ENCODE peak calls at places on chromosomes 7 and 10, in four cellular contexts. E, R, X and P are unnamed samples. For H3K4me1, the result is how much of the 10 kb centered on the place peaks cover.

GRCh38 chr7:90445633-90446032 is 23.8 kb upstream of the PTTG1IP2 start:
- DNase-seq in E (no peak), R (no peak), X (no peak), P (no peak)

GRCh38 chr10:23438547-23439451 is at the start of gene OTUD1:
- DNase-seq in E (peak), R (peak), X (peak), P (peak)

GRCh38 chr7:23472046-23472445 is 1.8 kb upstream of the IGF2BP3 start:
- DNase-seq in E (no peak), R (no peak), X (no peak), P (no peak)

GRCh38 chr10:125137601-125138438 is 22.5 kb downstream of the CTBP2 start:
- DNase-seq in E (no peak), R (no peak), X (peak), P (no peak)

GRCh38 chr10:116783011-116783655 is 40.8 kb upstream of the HSPA12A start:
- DNase-seq in E (peak), R (no peak), X (no peak), P (no peak)

GRCh38 chr10:25522294-25522693 is 347.5 kb downstream of the GPR158 start:
- DNase-seq in E (peak), R (no peak), X (no peak), P (no peak)

GRCh38 chr7:70383947-70384475 is 747.9 kb upstream of the GALNT17 start:
- DNase-seq in E (no peak), R (no peak), X (no peak), P (no peak)

GRCh38 chr10:109892885-109893284 is 30.4 kb downstream of the XPNPEP1 start:
- DNase-seq in E (no peak), R (no peak), X (no peak), P (no peak)

GRCh38 chr7:108094933-108095710 is 35.0 kb downstream of the LAMB4 start:
- DNase-seq in E (peak), R (peak), X (peak), P (peak)

GRCh38 chr7:4189151-4189570 is 492.9 kb upstream of the FOXK1 start:
- DNase-seq in E (no peak), R (no peak), X (peak), P (peak)

GRCh38 chr7:40571796-40572195 is 437.0 kb downstream of the SUGCT start:
- DNase-seq in E (peak), R (no peak), X (no peak), P (no peak)

GRCh38 chr7:2792240-2792639 is 51.9 kb downstream of the GNA12 start:
- DNase-seq in E (no peak), R (no peak), X (no peak), P (no peak)

GRCh38 chr7:44194562-44195145 is 5.4 kb upstream of the GCK start:
- DNase-seq in E (no peak), R (no peak), X (no peak), P (no peak)

GRCh38 chr10:31804416-31804815 is 124.2 kb downstream of the ARHGAP12 start:
- DNase-seq in E (no peak), R (no peak), X (no peak), P (no peak)

GRCh38 chr10:4316166-4316810 is 509.7 kb upstream of the AKR1E2 start:
- DNase-seq in E (peak), R (no peak), X (no peak), P (no peak)

GRCh38 chr7:35576037-35576573 is 118.8 kb downstream of the HERPUD2 start:
- DNase-seq in E (no peak), R (no peak), X (no peak), P (no peak)

GRCh38 chr10:125828311-125828710 is 5.0 kb downstream of the BCCIP start:
- DNase-seq in E (no peak), R (no peak), X (no peak), P (no peak)

GRCh38 chr10:119233821-119234220 is 26.4 kb downstream of the GRK5 start:
- DNase-seq in E (peak), R (no peak), X (no peak), P (no peak)

GRCh38 chr10:15144788-15145187 is 23.7 kb downstream of the NMT2 start:
- DNase-seq in E (peak), R (no peak), X (no peak), P (no peak)

GRCh38 chr10:33509231-33509871 is 174.9 kb upstream of the NRP1 start:
- DNase-seq in E (peak), R (peak), X (peak), P (no peak)

GRCh38 chr10:110547139-110547761 is 20.2 kb upstream of the SMC3 start:
- DNase-seq in E (peak), R (peak), X (no peak), P (no peak)

GRCh38 chr7:149468208-149468607 is 7.3 kb upstream of the ZNF777 start:
- DNase-seq in E (peak), R (no peak), X (no peak), P (no peak)

GRCh38 chr10:102673235-102673634 is 29.0 kb downstream of the TRIM8 start:
- DNase-seq in E (no peak), R (no peak), X (no peak), P (peak)

GRCh38 chr10:116259638-116260037 is 13.4 kb downstream of the GFRA1 start:
- DNase-seq in E (no peak), R (no peak), X (no peak), P (no peak)

GRCh38 chr10:481636-482035 is 207.8 kb downstream of the DIP2C start:
- DNase-seq in E (no peak), R (no peak), X (no peak), P (no peak)

GRCh38 chr7:2212906-2213305 is 19.8 kb downstream of the MAD1L1 start:
- DNase-seq in E (no peak), R (no peak), X (no peak), P (no peak)

GRCh38 chr7:77310982-77311381 is 105.2 kb downstream of the GSAP start:
- DNase-seq in E (no peak), R (no peak), X (no peak), P (no peak)

GRCh38 chr7:108561047-108561619 is 8.4 kb downstream of the THAP5 start:
- DNase-seq in E (no peak), R (no peak), X (no peak), P (no peak)

GRCh38 chr10:26334932-26335573 is 103.1 kb upstream of the APBB1IP start:
- DNase-seq in E (peak), R (peak), X (peak), P (no peak)

GRCh38 chr7:157997080-157997440 is 590.6 kb downstream of the PTPRN2 start:
- DNase-seq in E (no peak), R (no peak), X (no peak), P (no peak)

GRCh38 chr7:106614751-106615150 is 46.2 kb downstream of the CCDC71L start:
- DNase-seq in E (no peak), R (no peak), X (no peak), P (no peak)

DNA sequence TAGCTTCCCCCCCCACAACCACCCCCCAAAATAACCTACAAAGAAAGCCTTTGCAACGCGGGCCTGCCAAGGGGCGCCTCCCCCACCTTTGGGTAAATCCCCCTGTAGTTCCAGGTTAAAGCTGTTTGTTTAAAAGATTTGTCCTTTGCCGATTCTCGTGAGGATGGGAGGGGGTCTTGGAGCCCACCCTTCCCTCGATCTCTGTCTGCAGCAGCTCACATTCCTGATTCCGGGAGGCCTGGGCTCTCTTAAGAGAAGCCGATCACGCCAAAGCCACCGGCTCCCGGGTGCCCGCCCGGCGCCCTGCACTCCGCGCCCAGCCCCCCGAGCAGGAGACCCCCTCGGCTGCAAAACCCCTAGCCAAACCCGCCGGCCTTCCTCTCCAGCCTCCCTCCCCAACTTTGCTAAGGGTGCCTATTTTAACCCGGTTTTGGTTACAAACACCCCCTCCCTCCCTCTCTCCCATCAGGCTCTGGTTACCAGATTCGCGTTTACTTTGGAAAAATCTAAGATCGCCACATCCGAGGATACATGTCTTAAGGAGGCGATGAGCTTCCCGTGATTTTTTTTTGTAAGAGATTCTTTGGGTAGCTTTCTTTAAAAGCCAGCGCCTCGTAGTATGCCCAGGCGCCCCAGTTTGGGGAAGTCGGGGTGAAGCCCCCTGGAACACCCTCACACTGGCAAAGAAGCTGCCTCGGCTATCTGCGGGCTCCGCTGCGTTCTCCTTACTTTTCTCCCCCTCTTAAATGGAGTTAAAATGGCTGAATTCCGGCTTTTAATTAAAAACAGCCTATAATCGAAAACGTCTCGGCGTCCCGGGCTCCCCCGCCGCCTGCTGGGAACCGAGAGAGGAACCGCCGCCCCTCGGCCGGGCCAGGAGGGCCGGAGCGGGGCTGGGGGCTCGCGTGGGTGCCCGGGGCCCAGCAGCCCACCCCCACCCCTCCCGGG is 1.0 kb downstream of the TNRC18 start:
- DNase-seq in E (peak), R (no peak), X (no peak), P (peak)
- H3K4me1 ChIP-seq in E (under half), R (under half), X (under half), P (under half)

GRCh38 chr7:122532406-122533269 is 166.3 kb downstream of the RNF133 start:
- DNase-seq in E (peak), R (no peak), X (no peak), P (no peak)
- TF ChIP-seq CTCF in E (peak), R (peak), X (peak), P (no peak)

DNA sequence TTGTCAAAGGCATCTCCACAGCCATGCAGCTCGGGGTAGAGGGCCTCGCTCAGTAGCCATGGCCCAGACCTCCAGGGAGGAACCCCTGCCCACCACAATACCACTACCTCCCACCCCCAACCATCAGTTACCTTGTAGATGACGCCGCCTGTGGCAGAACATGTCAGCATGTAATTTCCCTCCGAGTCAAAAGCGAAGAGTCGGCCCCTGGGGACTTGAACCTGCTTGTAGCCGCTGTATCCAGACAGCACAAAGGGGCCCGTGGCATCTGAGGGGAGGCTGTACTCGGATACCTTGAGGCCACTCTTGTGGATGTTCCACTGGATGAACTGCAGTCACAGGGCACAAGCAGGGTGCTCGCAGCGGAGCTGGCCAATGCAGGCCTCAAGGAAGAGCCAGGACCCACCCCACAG is 16.3 kb upstream of the CYREN start:
- DNase-seq in E (no peak), R (no peak), X (no peak), P (no peak)
- H3K4me3 ChIP-seq in E (no peak), R (no peak), X (no peak), P (no peak)

DNA sequence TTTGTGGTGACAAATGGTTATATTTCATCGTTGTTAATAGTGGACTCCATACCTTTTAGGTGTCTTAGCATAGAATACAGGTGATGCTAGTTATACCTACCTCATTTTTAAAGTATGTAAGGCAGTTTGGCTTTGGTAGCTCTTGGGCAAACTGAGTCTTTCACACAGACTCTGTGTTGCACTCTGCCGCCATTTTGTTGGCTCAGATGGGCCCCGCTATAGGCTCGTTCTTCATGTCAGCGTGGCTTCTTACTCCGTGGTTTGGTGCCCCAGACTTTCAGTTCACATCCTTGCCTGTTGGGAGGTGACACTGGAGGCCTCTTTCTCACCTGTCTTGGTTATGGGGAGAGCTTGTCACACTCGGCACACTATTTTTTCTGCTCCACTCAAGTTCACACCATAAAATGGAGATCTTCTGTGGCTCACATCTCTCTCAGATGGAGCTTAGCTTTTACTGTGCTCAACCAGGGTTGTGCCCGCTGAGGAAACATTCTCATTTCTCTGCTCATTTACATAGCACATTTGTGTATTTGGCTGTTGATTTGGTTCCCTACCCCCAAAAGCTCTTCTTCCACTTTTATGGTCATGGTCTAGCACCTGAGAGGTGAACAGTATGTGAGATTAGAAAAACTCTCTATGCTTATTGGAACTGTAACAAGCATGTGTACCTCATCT is 178.5 kb downstream of the ARID5B start:
- DNase-seq in E (no peak), R (no peak), X (no peak), P (no peak)
- H3K4me1 ChIP-seq in E (under half), R (half or more), X (under half), P (under half)